ENCODE peak calls at places on chromosomes 13 and 19, in ten cellular contexts. V, T, E, A, J, N, I, R, L and D are unnamed samples.

GRCh38 chr13:49560270-49561063 is 24.9 kb downstream of the RCBTB1 start:
- DNase-seq in V (no peak), T (no peak), E (no peak), A (no peak), J (no peak), N (peak), I (no peak), R (no peak), L (peak), D (peak)

GRCh38 chr13:90632184-90632583 is 715.3 kb upstream of the MIR17HG start:
- DNase-seq in V (no peak), T (no peak), E (no peak), A (no peak), J (no peak), N (no peak), I (no peak), R (no peak), L (no peak), D (no peak)

GRCh38 chr13:49690990-49691886 is at the start of gene EBPL:
- DNase-seq in V (peak), T (peak), E (peak), A (peak), J (peak), N (peak), I (peak), R (peak), L (peak), D (peak)

GRCh38 chr19:342801-343421 is 1.7 kb downstream of the MIER2 start:
- DNase-seq in V (no peak), T (no peak), E (no peak), A (peak), J (peak), N (no peak), I (no peak), R (no peak), L (peak), D (peak)

GRCh38 chr19:23792784-23793183 is 34.1 kb upstream of the ZNF681 start:
- DNase-seq in V (no peak), T (no peak), E (no peak), A (no peak), J (no peak), N (no peak), I (no peak), R (no peak), L (no peak), D (no peak)

GRCh38 chr19:1173845-1174809 is at the start of gene SBNO2:
- DNase-seq in V (peak), T (peak), E (peak), A (peak), J (peak), N (peak), I (peak), R (peak), L (peak), D (peak)

GRCh38 chr13:80339578-80339840 is 1.4 kb downstream of the SPRY2 start:
- DNase-seq in V (no peak), T (no peak), E (no peak), A (no peak), J (no peak), N (peak), I (no peak), R (no peak), L (no peak), D (no peak)

GRCh38 chr19:33332248-33332647 is 29.9 kb upstream of the CEBPA start:
- DNase-seq in V (no peak), T (peak), E (no peak), A (no peak), J (no peak), N (no peak), I (no peak), R (peak), L (no peak), D (no peak)

GRCh38 chr19:5762608-5763217 is 21.8 kb downstream of the PRR22 start:
- DNase-seq in V (no peak), T (no peak), E (no peak), A (no peak), J (no peak), N (no peak), I (no peak), R (no peak), L (no peak), D (no peak)

GRCh38 chr13:57003682-57004081 is 137.0 kb upstream of the PRR20A start:
- DNase-seq in V (no peak), T (no peak), E (no peak), A (no peak), J (no peak), N (no peak), I (no peak), R (no peak), L (no peak), D (no peak)

GRCh38 chr19:17779281-17779930 is 15.5 kb upstream of the B3GNT3 start:
- DNase-seq in V (no peak), T (peak), E (no peak), A (peak), J (no peak), N (peak), I (peak), R (no peak), L (no peak), D (peak)

GRCh38 chr13:99800951-99801350 is 170.6 kb downstream of the ZIC5 start:
- DNase-seq in V (no peak), T (no peak), E (no peak), A (no peak), J (no peak), N (peak), I (no peak), R (no peak), L (no peak), D (no peak)

GRCh38 chr19:38095411-38096308 is 128.4 kb downstream of the DPF1 start:
- DNase-seq in V (no peak), T (peak), E (peak), A (peak), J (peak), N (peak), I (peak), R (peak), L (peak), D (peak)

GRCh38 chr19:37654118-37654517 is 1.1 kb downstream of the ZFP30 start:
- DNase-seq in V (no peak), T (no peak), E (no peak), A (peak), J (no peak), N (no peak), I (no peak), R (no peak), L (no peak), D (no peak)

GRCh38 chr19:35790981-35791813 is 15.8 kb downstream of the ARHGAP33 start:
- DNase-seq in V (no peak), T (no peak), E (no peak), A (no peak), J (no peak), N (no peak), I (no peak), R (peak), L (no peak), D (no peak)